ENCODE peak calls at places on chromosomes 11 and 22, in eight cellular contexts. N is fibroblast of lung, V is mucosa of descending colon, D is Caco-2, Y is heart left ventricle, H is esophagus muscularis mucosa, S is SK-N-SH, A is adrenal gland. Z is an unnamed sample.

GRCh38 chr22:36182871-36183270 is 18.7 kb downstream of the APOL4 start:
- DNase-seq in N (no peak), V (no peak), D (no peak), Y (no peak), H (no peak), S (no peak), A (no peak), Z (peak; percentile 39)

GRCh38 chr22:34035209-34035608 is 114.9 kb upstream of the LARGE1 start:
- DNase-seq in N (no peak), V (no peak), D (no peak), Y (no peak), H (no peak), S (no peak), A (no peak), Z (no peak)

GRCh38 chr11:67071420-67072284 is 15.0 kb downstream of the RHOD start:
- DNase-seq in N (peak; percentile 64), V (peak; percentile 91), D (no peak), Y (peak; percentile 90), H (no peak), S (peak; percentile 93), A (peak; percentile 90), Z (peak; percentile 97)

GRCh38 chr11:44575288-44575672 is 9.8 kb downstream of the CD82 start:
- DNase-seq in N (peak; percentile 80), V (no peak), D (no peak), Y (no peak), H (no peak), S (peak; percentile 1), A (no peak), Z (no peak)

GRCh38 chr11:73072935-73073481 is 69.1 kb downstream of the FCHSD2 start:
- DNase-seq in N (peak; percentile 15), V (peak; percentile 59), D (no peak), Y (no peak), H (no peak), S (no peak), A (no peak), Z (no peak)

GRCh38 chr11:116852261-116853125 is 15.1 kb upstream of the APOA1 start:
- DNase-seq in N (peak; percentile 56), V (peak; percentile 70), D (no peak), Y (no peak), H (no peak), S (no peak), A (peak; percentile 23), Z (no peak)

GRCh38 chr22:39528681-39529486 is 3.7 kb downstream of the RPS19BP1 start:
- DNase-seq in N (peak; percentile 92), V (peak; percentile 94), D (peak; percentile 93), Y (peak; percentile 96), H (peak; percentile 97), S (peak; percentile 77), A (peak; percentile 94), Z (peak; percentile 98)

GRCh38 chr11:69240332-69241074 is 53.5 kb upstream of the MYEOV start:
- DNase-seq in N (no peak), V (peak; percentile 76), D (peak; percentile 52), Y (no peak), H (peak; percentile 72), S (no peak), A (peak; percentile 18), Z (peak; percentile 77)

GRCh38 chr11:113176971-113177370 is 137.4 kb upstream of the TTC12 start:
- DNase-seq in N (peak; percentile 95), V (no peak), D (no peak), Y (no peak), H (no peak), S (no peak), A (no peak), Z (no peak)

GRCh38 chr11:113373306-113373705 is 14.3 kb upstream of the ANKK1 start:
- DNase-seq in N (peak; percentile 80), V (no peak), D (no peak), Y (no peak), H (no peak), S (no peak), A (peak; percentile 70), Z (no peak)

GRCh38 chr22:26360169-26360885 is 68.7 kb upstream of the ASPHD2 start:
- DNase-seq in N (peak; percentile 59), V (peak; percentile 83), D (peak; percentile 74), Y (no peak), H (peak; percentile 93), S (peak; percentile 73), A (peak; percentile 76), Z (peak; percentile 93)

GRCh38 chr22:49973018-49973965 is 12.7 kb downstream of the PIM3 start:
- DNase-seq in N (peak; percentile 37), V (no peak), D (no peak), Y (no peak), H (no peak), S (no peak), A (no peak), Z (no peak)

GRCh38 chr22:39254789-39255298 is 10.1 kb upstream of the PDGFB start:
- DNase-seq in N (peak; percentile 68), V (no peak), D (no peak), Y (peak; percentile 73), H (no peak), S (no peak), A (peak; percentile 54), Z (peak; percentile 59)

GRCh38 chr11:19259487-19260345 is 19.0 kb upstream of the E2F8 start:
- DNase-seq in N (peak; percentile 27), V (peak; percentile 86), D (peak; percentile 62), Y (peak; percentile 76), H (peak; percentile 89), S (peak; percentile 73), A (peak; percentile 77), Z (peak; percentile 88)

GRCh38 chr22:44871782-44872181 is 119.4 kb downstream of the ARHGAP8 start:
- DNase-seq in N (no peak), V (no peak), D (no peak), Y (peak; percentile 34), H (no peak), S (no peak), A (no peak), Z (no peak)

GRCh38 chr22:49886346-49887073 is 31.7 kb downstream of the ALG12 start:
- DNase-seq in N (no peak), V (no peak), D (no peak), Y (no peak), H (no peak), S (no peak), A (no peak), Z (no peak)

GRCh38 chr11:75100314-75100713 is 3.6 kb upstream of the OR2AT4 start:
- DNase-seq in N (peak; percentile 41), V (peak; percentile 2), D (no peak), Y (no peak), H (no peak), S (no peak), A (no peak), Z (no peak)

GRCh38 chr11:10307411-10308207 is 2.7 kb downstream of the ADM start:
- DNase-seq in N (peak; percentile 86), V (peak; percentile 89), D (peak; percentile 83), Y (peak; percentile 93), H (peak; percentile 94), S (peak; percentile 91), A (peak; percentile 91), Z (peak; percentile 93)

DNA sequence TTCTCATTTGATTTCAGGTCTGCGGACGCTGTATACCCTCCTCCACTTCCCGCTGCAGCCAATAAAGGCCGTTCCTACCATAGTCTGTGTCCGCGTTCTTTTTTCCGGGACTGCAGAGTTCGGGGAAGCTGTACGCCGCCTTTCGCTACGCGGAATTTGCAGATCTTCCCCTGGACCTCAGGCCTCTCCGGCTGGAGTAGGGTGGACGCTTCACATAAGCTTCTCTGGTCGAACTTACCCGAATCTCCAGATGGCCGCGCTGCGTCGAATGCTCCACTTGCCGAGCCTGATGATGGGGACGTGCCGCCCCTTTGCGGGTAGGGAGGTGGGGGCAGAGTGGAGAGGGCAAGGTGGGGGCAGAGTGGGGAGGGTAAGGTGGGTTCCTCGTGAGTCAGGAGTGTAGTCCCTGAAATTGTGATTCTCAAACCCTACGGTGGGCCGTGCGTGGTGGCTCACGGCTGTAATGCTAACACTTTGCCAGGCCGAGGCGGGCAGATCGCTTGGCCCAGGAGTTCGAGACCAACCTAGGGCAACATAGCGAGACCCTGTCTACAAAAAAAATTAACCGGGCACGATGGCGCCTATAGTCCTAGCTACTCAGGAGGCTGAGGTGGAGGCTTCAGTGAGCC is 632 bp downstream of the CSKMT start:
- DNase-seq in N (peak; percentile 66), V (peak; percentile 63), D (no peak), Y (peak; percentile 73), H (peak; percentile 92), S (peak; percentile 62), A (peak; percentile 70), Z (peak; percentile 60)
- H3K36me3 ChIP-seq in N (peaks cover 15% of the 10 kb centered on the region), V (no peaks in the 10 kb centered on the region), D (peaks cover 7% of the 10 kb centered on the region), Y (peaks cover 41% of the 10 kb centered on the region), H (peaks cover 19% of the 10 kb centered on the region), S (peaks cover 20% of the 10 kb centered on the region), A (no peaks in the 10 kb centered on the region), Z (peaks cover 25% of the 10 kb centered on the region)

GRCh38 chr11:86244063-86244521 is 461 bp upstream of the EED start:
- DNase-seq in N (peak; percentile 84), V (peak; percentile 88), D (peak; percentile 95), Y (peak; percentile 92), H (no peak), S (peak; percentile 88), A (peak; percentile 90), Z (peak; percentile 92)

GRCh38 chr11:86247608-86248007 is 3.1 kb downstream of the EED start:
- DNase-seq in N (no peak), V (peak; percentile 58), D (no peak), Y (no peak), H (no peak), S (no peak), A (no peak), Z (no peak)

GRCh38 chr11:86244522-86245368 is at the start of gene EED:
- DNase-seq in N (peak; percentile 97), V (peak; percentile 94), D (peak; percentile 99), Y (peak; percentile 97), H (peak; percentile 96), S (peak; percentile 91), A (peak; percentile 95), Z (peak; percentile 98)

GRCh38 chr11:86245369-86246292 is 1.1 kb downstream of the EED start:
- DNase-seq in N (peak; percentile 6), V (peak; percentile 30), D (no peak), Y (no peak), H (peak; percentile 92), S (peak; percentile 13), A (no peak), Z (peak; percentile 72)

DNA sequence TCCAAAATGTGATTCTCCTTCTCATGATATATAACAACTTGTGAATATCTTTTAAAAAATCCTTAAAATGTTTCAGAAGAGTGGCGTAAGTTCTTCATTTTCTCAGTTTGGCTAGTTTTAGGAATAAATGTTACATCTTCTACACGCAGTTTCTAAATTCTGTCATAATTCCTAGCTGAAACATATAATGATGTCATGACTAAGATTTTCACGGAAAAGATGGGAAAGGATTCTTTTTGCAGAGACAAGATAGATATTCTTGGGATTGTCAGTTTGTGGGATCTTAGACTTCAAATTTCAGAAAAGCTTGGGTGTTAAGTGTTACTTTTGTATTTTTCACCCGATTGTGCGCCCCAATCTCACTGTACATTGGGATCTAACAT is 1.7 kb downstream of the EED start:
- DNase-seq in N (no peak), V (no peak), D (no peak), Y (no peak), H (no peak), S (no peak), A (no peak), Z (no peak)
- H3K4me1 ChIP-seq in N (peaks cover 8% of the 10 kb centered on the region), V (peaks cover 27% of the 10 kb centered on the region), D (peaks cover 40% of the 10 kb centered on the region), Y (peaks cover 16% of the 10 kb centered on the region), H (peaks cover 50% of the 10 kb centered on the region), S (peaks cover 17% of the 10 kb centered on the region), A (peaks cover 61% of the 10 kb centered on the region), Z (peaks cover 3% of the 10 kb centered on the region)

GRCh38 chr22:47842119-47842518 is 1079.7 kb downstream of the TBC1D22A start:
- DNase-seq in N (no peak), V (no peak), D (no peak), Y (no peak), H (no peak), S (no peak), A (no peak), Z (peak; percentile 64)
- TF ChIP-seq CTCF in N (no peak), V (no peak), D (no peak), Y (no peak), H (no peak), S (no peak), A (no peak), Z (peak; percentile 24)

GRCh38 chr22:31326877-31327276 is 19.3 kb downstream of the PATZ1 start:
- DNase-seq in N (no peak), V (no peak), D (no peak), Y (no peak), H (no peak), S (no peak), A (no peak), Z (no peak)
- H3K36me3 ChIP-seq in N (peaks cover 3% of the 10 kb centered on the region), V (no peaks in the 10 kb centered on the region), D (no peaks in the 10 kb centered on the region), Y (peaks cover 78% of the 10 kb centered on the region), H (peaks cover 60% of the 10 kb centered on the region), S (peaks cover 57% of the 10 kb centered on the region), A (no peaks in the 10 kb centered on the region), Z (peaks cover 83% of the 10 kb centered on the region)

Z was measured in endodermal cell.